ENCODE peak calls at places on chromosomes 4 and X, in four cellular contexts. One of them, this sample, is unnamed.

GRCh38 chr4:188297873-188298272 is 158.6 kb downstream of the TRIML1 start:
- DNase-seq in K562: no peak
- DNase-seq in Panc1: no peak
- DNase-seq in HepG2: no peak
- DNase-seq in this sample: no peak

GRCh38 chr4:8434251-8435073 is 6.1 kb downstream of the ACOX3 start:
- DNase-seq in K562: no peak
- DNase-seq in Panc1: no peak
- DNase-seq in HepG2: no peak
- DNase-seq in this sample: no peak

GRCh38 chr4:40473578-40474388 is 138.7 kb downstream of the CHRNA9 start:
- DNase-seq in K562: no peak
- DNase-seq in Panc1: no peak
- DNase-seq in HepG2: peak; percentile 87
- DNase-seq in this sample: no peak

GRCh38 chrX:133655262-133655913 is 240.1 kb upstream of the GPC4 start:
- DNase-seq in K562: no peak
- DNase-seq in Panc1: no peak
- DNase-seq in HepG2: no peak
- DNase-seq in this sample: no peak

GRCh38 chr4:159267940-159268327 is 165.1 kb downstream of the RAPGEF2 start:
- DNase-seq in K562: no peak
- DNase-seq in Panc1: no peak
- DNase-seq in HepG2: no peak
- DNase-seq in this sample: no peak

GRCh38 chr4:174928575-174929253 is 10.6 kb downstream of the ADAM29 start:
- DNase-seq in K562: no peak
- DNase-seq in Panc1: no peak
- DNase-seq in HepG2: no peak
- DNase-seq in this sample: no peak

GRCh38 chrX:136130931-136131843 is 16.1 kb upstream of the FHL1 start:
- DNase-seq in K562: no peak
- DNase-seq in Panc1: peak; percentile 35
- DNase-seq in HepG2: peak; percentile 45
- DNase-seq in this sample: peak; percentile 24

GRCh38 chr4:183118585-183118984 is 19.5 kb downstream of the WWC2 start:
- DNase-seq in K562: no peak
- DNase-seq in Panc1: peak; percentile 46
- DNase-seq in HepG2: no peak
- DNase-seq in this sample: no peak

GRCh38 chr4:148273501-148273986 is 168.7 kb downstream of the NR3C2 start:
- DNase-seq in K562: no peak
- DNase-seq in Panc1: no peak
- DNase-seq in HepG2: no peak
- DNase-seq in this sample: no peak

GRCh38 chrX:48972214-48973164 is 845 bp upstream of the KCND1 start:
- DNase-seq in K562: peak; percentile 72
- DNase-seq in Panc1: no peak
- DNase-seq in HepG2: peak; percentile 16
- DNase-seq in this sample: peak; percentile 10

GRCh38 chr4:100290585-100290984 is 100.3 kb upstream of the DDIT4L start:
- DNase-seq in K562: no peak
- DNase-seq in Panc1: no peak
- DNase-seq in HepG2: no peak
- DNase-seq in this sample: no peak

GRCh38 chr4:36088542-36088941 is 155.8 kb downstream of the ARAP2 start:
- DNase-seq in K562: no peak
- DNase-seq in Panc1: no peak
- DNase-seq in HepG2: peak; percentile 2
- DNase-seq in this sample: no peak

GRCh38 chr4:76851375-76851774 is 46.6 kb downstream of the SOWAHB start:
- DNase-seq in K562: no peak
- DNase-seq in Panc1: no peak
- DNase-seq in HepG2: no peak
- DNase-seq in this sample: no peak

GRCh38 chr4:76854858-76855257 is 43.1 kb downstream of the SOWAHB start:
- DNase-seq in K562: no peak
- DNase-seq in Panc1: no peak
- DNase-seq in HepG2: no peak
- DNase-seq in this sample: no peak

DNA sequence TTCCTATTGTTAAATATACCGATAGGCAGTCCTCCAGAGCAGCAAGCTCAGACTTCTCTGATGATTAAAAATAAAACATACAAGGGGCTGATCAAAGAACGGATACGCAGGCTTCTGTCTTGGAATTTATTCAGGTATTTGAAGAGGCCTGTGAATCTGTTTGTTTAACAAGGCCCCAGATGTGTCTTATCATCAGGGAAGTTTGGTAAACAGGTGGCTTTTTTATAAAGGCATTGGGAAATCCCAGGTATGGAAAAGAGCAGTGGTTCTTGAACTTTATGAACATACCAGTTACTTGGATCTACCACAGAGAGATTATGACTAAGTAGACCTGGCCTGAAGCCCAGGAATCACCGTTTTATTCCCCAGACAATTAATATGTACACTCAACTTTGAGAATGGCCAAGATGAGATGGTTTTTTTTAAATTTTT is 47.9 kb downstream of the SOWAHB start:
- DNase-seq in K562: no peak
- DNase-seq in Panc1: no peak
- DNase-seq in HepG2: peak; percentile 62
- DNase-seq in this sample: peak; percentile 51
- TF ChIP-seq POLR2AphosphoS5 in K562: no peak
- TF ChIP-seq POLR2AphosphoS5 in Panc1: peak; percentile 47
- TF ChIP-seq POLR2AphosphoS5 in HepG2: no peak
- TF ChIP-seq POLR2AphosphoS5 in this sample: no peak

DNA sequence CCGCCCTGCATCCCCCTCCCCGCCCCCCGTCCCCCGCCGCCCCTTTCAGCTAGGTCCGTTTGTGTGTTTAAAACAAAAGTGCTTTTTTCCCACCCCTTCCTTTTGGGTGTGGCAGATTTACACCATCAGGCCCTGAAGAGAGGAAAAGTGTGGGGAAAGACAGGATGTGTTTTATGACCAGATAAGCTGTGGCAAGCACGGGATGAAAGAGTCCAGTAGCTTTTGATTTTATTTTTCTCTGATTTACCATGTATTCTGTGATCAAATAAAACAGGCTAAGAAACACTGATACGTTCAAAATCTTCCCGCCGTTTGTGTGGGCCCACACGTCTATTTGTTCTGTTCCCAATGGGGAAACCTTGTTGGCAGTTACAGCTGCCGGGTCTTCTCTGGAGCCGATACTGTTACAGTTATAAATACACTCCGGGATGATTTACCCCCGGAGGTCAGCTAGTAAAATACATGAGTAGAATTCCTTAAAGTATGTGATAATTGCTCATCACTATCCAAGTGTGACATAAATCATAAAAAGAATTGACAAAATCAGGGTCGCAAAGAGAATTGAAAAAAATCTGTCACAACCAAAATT is 10.8 kb downstream of the LRP2BP start:
- DNase-seq in K562: peak; percentile 10
- DNase-seq in Panc1: no peak
- DNase-seq in HepG2: no peak
- DNase-seq in this sample: no peak
- H3K27ac ChIP-seq in K562: no peak overlapping the region
- H3K27ac ChIP-seq in Panc1: no peak overlapping the region
- H3K27ac ChIP-seq in HepG2: no peak overlapping the region
- H3K27ac ChIP-seq in this sample: no peak overlapping the region

GRCh38 chr4:7186081-7186480 is 6.3 kb upstream of the SORCS2 start:
- DNase-seq in K562: peak; percentile 49
- DNase-seq in Panc1: no peak
- DNase-seq in HepG2: peak; percentile 24
- DNase-seq in this sample: no peak

GRCh38 chr4:7187297-7187592 is 5.1 kb upstream of the SORCS2 start:
- DNase-seq in K562: no peak
- DNase-seq in Panc1: no peak
- DNase-seq in HepG2: no peak
- DNase-seq in this sample: no peak

GRCh38 chr4:7186516-7187296 is 5.6 kb upstream of the SORCS2 start:
- DNase-seq in K562: no peak
- DNase-seq in Panc1: no peak
- DNase-seq in HepG2: no peak
- DNase-seq in this sample: no peak

GRCh38 chr4:7183780-7184460 is 8.4 kb upstream of the SORCS2 start:
- DNase-seq in K562: no peak
- DNase-seq in Panc1: no peak
- DNase-seq in HepG2: no peak
- DNase-seq in this sample: no peak

DNA sequence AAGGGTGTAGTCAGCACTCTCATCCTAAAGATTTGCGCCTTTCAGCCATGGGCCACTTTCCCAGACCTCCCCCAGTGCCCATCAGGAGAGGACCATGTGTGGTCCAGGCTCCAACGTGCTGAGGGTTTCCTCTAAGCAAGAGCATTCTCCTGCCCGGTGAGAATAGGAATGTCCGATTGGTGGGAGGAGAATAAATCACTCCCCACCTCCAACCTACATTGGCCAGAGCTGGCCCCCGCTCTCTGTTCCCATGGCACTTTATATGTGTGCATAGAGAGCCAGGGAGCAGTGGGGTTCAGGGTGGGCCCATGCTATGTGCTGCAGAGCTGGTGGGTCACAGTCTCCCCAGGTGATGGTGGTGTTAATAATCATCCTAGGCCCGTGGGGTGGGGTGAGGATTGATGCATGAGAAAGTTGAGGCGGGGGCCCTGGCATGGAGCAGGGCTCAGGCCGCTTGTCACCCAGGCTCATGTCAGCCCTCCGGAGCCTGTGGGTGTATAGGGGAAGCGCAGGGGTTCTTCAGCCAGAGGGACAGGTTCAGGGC is 6.8 kb upstream of the SORCS2 start:
- DNase-seq in K562: no peak
- DNase-seq in Panc1: no peak
- DNase-seq in HepG2: no peak
- DNase-seq in this sample: no peak
- TF ChIP-seq TCF7L2 in K562: no peak
- TF ChIP-seq TCF7L2 in Panc1: no peak
- TF ChIP-seq TCF7L2 in HepG2: no peak
- TF ChIP-seq TCF7L2 in this sample: no peak

GRCh38 chr4:90816754-90817153 is 689.6 kb downstream of the CCSER1 start:
- DNase-seq in K562: no peak
- DNase-seq in Panc1: no peak
- DNase-seq in HepG2: no peak
- DNase-seq in this sample: no peak

DNA sequence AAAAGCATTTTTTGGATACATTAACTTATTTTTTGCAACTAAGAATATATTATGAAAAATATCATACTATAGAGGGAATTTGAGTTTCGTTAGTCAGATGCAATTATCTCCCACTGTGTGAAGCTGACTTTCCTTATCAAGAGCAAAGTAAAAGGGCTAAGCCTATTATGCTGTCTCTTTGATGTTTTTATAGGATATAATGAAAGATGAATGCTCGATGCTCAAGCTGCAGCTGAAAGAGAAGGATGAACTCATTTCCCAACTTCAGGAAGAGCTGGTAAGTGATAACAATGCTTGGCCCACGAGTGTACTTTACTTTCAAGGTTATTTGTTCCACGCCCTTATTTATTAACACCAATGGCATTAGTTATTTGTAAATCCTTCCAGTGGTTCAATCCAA is 688.4 kb downstream of the CCSER1 start:
- DNase-seq in K562: no peak
- DNase-seq in Panc1: no peak
- DNase-seq in HepG2: no peak
- DNase-seq in this sample: no peak
- TF ChIP-seq POLR2AphosphoS5 in K562: no peak
- TF ChIP-seq POLR2AphosphoS5 in Panc1: no peak
- TF ChIP-seq POLR2AphosphoS5 in HepG2: no peak
- TF ChIP-seq POLR2AphosphoS5 in this sample: no peak

This sample was measured in HCT116.